ENCODE peak calls at places on chromosomes 6 and 20, in five cellular contexts. One of them, this sample, is unnamed.

GRCh38 chr6:101391772-101392560 is 1.5 kb upstream of the GRIK2 start:
- DNase-seq in astrocyte of the spinal cord: no peak
- DNase-seq in astrocyte of the cerebellum: no peak
- DNase-seq in SK-MEL-5: peak; percentile 88
- DNase-seq in HTR-8/SVneo: no peak
- DNase-seq in this sample: no peak

GRCh38 chr6:164690702-164691500 is 618.5 kb downstream of the C6orf118 start:
- DNase-seq in astrocyte of the spinal cord: no peak
- DNase-seq in astrocyte of the cerebellum: no peak
- DNase-seq in SK-MEL-5: no peak
- DNase-seq in HTR-8/SVneo: no peak
- DNase-seq in this sample: no peak

GRCh38 chr20:46230811-46231282 is 77.5 kb downstream of the CDH22 start:
- DNase-seq in astrocyte of the spinal cord: peak; percentile 39
- DNase-seq in astrocyte of the cerebellum: peak; percentile 12
- DNase-seq in SK-MEL-5: peak; percentile 44
- DNase-seq in HTR-8/SVneo: peak; percentile 74
- DNase-seq in this sample: no peak

GRCh38 chr20:63823691-63824311 is 7.3 kb downstream of the ZBTB46 start:
- DNase-seq in astrocyte of the spinal cord: no peak
- DNase-seq in astrocyte of the cerebellum: no peak
- DNase-seq in SK-MEL-5: no peak
- DNase-seq in HTR-8/SVneo: no peak
- DNase-seq in this sample: no peak

GRCh38 chr6:9999806-10000205 is 415.1 kb downstream of the TFAP2A start:
- DNase-seq in astrocyte of the spinal cord: no peak
- DNase-seq in astrocyte of the cerebellum: no peak
- DNase-seq in SK-MEL-5: no peak
- DNase-seq in HTR-8/SVneo: no peak
- DNase-seq in this sample: no peak

GRCh38 chr6:42095066-42095465 is 44.7 kb downstream of the TAF8 start:
- DNase-seq in astrocyte of the spinal cord: no peak
- DNase-seq in astrocyte of the cerebellum: no peak
- DNase-seq in SK-MEL-5: no peak
- DNase-seq in HTR-8/SVneo: no peak
- DNase-seq in this sample: no peak

GRCh38 chr6:16681260-16681873 is 79.9 kb downstream of the ATXN1 start:
- DNase-seq in astrocyte of the spinal cord: peak; percentile 92
- DNase-seq in astrocyte of the cerebellum: peak; percentile 73
- DNase-seq in SK-MEL-5: no peak
- DNase-seq in HTR-8/SVneo: peak; percentile 57
- DNase-seq in this sample: no peak

GRCh38 chr6:127585123-127585522 is 8.1 kb downstream of the C6orf58 start:
- DNase-seq in astrocyte of the spinal cord: no peak
- DNase-seq in astrocyte of the cerebellum: no peak
- DNase-seq in SK-MEL-5: no peak
- DNase-seq in HTR-8/SVneo: no peak
- DNase-seq in this sample: no peak

GRCh38 chr6:85945454-85946185 is 302.9 kb upstream of the SYNCRIP start:
- DNase-seq in astrocyte of the spinal cord: no peak
- DNase-seq in astrocyte of the cerebellum: no peak
- DNase-seq in SK-MEL-5: no peak
- DNase-seq in HTR-8/SVneo: no peak
- DNase-seq in this sample: peak; percentile 53

GRCh38 chr6:113634352-113635163 is 222.6 kb upstream of the MARCKS start:
- DNase-seq in astrocyte of the spinal cord: peak; percentile 57
- DNase-seq in astrocyte of the cerebellum: no peak
- DNase-seq in SK-MEL-5: no peak
- DNase-seq in HTR-8/SVneo: no peak
- DNase-seq in this sample: no peak

GRCh38 chr6:13794184-13794583 is 20.2 kb downstream of the MCUR1 start:
- DNase-seq in astrocyte of the spinal cord: peak; percentile 74
- DNase-seq in astrocyte of the cerebellum: no peak
- DNase-seq in SK-MEL-5: peak; percentile 52
- DNase-seq in HTR-8/SVneo: no peak
- DNase-seq in this sample: peak; percentile 78

GRCh38 chr6:50380409-50381105 is 330.8 kb upstream of the DEFB112 start:
- DNase-seq in astrocyte of the spinal cord: no peak
- DNase-seq in astrocyte of the cerebellum: no peak
- DNase-seq in SK-MEL-5: peak; percentile 46
- DNase-seq in HTR-8/SVneo: no peak
- DNase-seq in this sample: no peak

GRCh38 chr20:11826334-11826733 is 91.4 kb upstream of the BTBD3 start:
- DNase-seq in astrocyte of the spinal cord: no peak
- DNase-seq in astrocyte of the cerebellum: no peak
- DNase-seq in SK-MEL-5: no peak
- DNase-seq in HTR-8/SVneo: no peak
- DNase-seq in this sample: no peak

GRCh38 chr6:84685983-84686584 is 78.3 kb downstream of the TBX18 start:
- DNase-seq in astrocyte of the spinal cord: no peak
- DNase-seq in astrocyte of the cerebellum: no peak
- DNase-seq in SK-MEL-5: peak; percentile 58
- DNase-seq in HTR-8/SVneo: peak; percentile 9
- DNase-seq in this sample: peak; percentile 3

GRCh38 chr6:136067731-136068341 is 182.3 kb downstream of the MTFR2 start:
- DNase-seq in astrocyte of the spinal cord: peak; percentile 55
- DNase-seq in astrocyte of the cerebellum: peak; percentile 85
- DNase-seq in SK-MEL-5: no peak
- DNase-seq in HTR-8/SVneo: peak; percentile 14
- DNase-seq in this sample: no peak

GRCh38 chr6:146357578-146358340 is 185.9 kb upstream of the RAB32 start:
- DNase-seq in astrocyte of the spinal cord: peak; percentile 90
- DNase-seq in astrocyte of the cerebellum: peak; percentile 92
- DNase-seq in SK-MEL-5: no peak
- DNase-seq in HTR-8/SVneo: no peak
- DNase-seq in this sample: no peak

GRCh38 chr6:46648869-46649488 is 3.6 kb downstream of the CYP39A1 start:
- DNase-seq in astrocyte of the spinal cord: no peak
- DNase-seq in astrocyte of the cerebellum: no peak
- DNase-seq in SK-MEL-5: no peak
- DNase-seq in HTR-8/SVneo: no peak
- DNase-seq in this sample: peak; percentile 4

GRCh38 chr6:35213824-35214756 is at the start of gene SCUBE3:
- DNase-seq in astrocyte of the spinal cord: peak; percentile 34
- DNase-seq in astrocyte of the cerebellum: no peak
- DNase-seq in SK-MEL-5: no peak
- DNase-seq in HTR-8/SVneo: peak; percentile 62
- DNase-seq in this sample: peak; percentile 54

GRCh38 chr6:165059032-165059431 is 250.4 kb downstream of the C6orf118 start:
- DNase-seq in astrocyte of the spinal cord: no peak
- DNase-seq in astrocyte of the cerebellum: no peak
- DNase-seq in SK-MEL-5: no peak
- DNase-seq in HTR-8/SVneo: no peak
- DNase-seq in this sample: no peak

GRCh38 chr20:9909167-9909566 is 70.3 kb upstream of the PAK5 start:
- DNase-seq in astrocyte of the spinal cord: no peak
- DNase-seq in astrocyte of the cerebellum: no peak
- DNase-seq in SK-MEL-5: no peak
- DNase-seq in HTR-8/SVneo: no peak
- DNase-seq in this sample: no peak

GRCh38 chr20:20003088-20003954 is 13.8 kb upstream of the NAA20 start:
- DNase-seq in astrocyte of the spinal cord: no peak
- DNase-seq in astrocyte of the cerebellum: no peak
- DNase-seq in SK-MEL-5: peak; percentile 21
- DNase-seq in HTR-8/SVneo: no peak
- DNase-seq in this sample: peak; percentile 27

GRCh38 chr20:33947709-33948295 is 45.9 kb upstream of the RALY start:
- DNase-seq in astrocyte of the spinal cord: peak; percentile 14
- DNase-seq in astrocyte of the cerebellum: no peak
- DNase-seq in SK-MEL-5: peak; percentile 88
- DNase-seq in HTR-8/SVneo: peak; percentile 30
- DNase-seq in this sample: peak; percentile 58

GRCh38 chr20:25389381-25389857 is 1.2 kb downstream of the ABHD12 start:
- DNase-seq in astrocyte of the spinal cord: peak; percentile 50
- DNase-seq in astrocyte of the cerebellum: no peak
- DNase-seq in SK-MEL-5: no peak
- DNase-seq in HTR-8/SVneo: no peak
- DNase-seq in this sample: peak; percentile 68

GRCh38 chr6:79230149-79230548 is 4.3 kb downstream of the HMGN3 start:
- DNase-seq in astrocyte of the spinal cord: no peak
- DNase-seq in astrocyte of the cerebellum: no peak
- DNase-seq in SK-MEL-5: no peak
- DNase-seq in HTR-8/SVneo: no peak
- DNase-seq in this sample: no peak

GRCh38 chr6:150503041-150503440 is 96.6 kb upstream of the PLEKHG1 start:
- DNase-seq in astrocyte of the spinal cord: no peak
- DNase-seq in astrocyte of the cerebellum: no peak
- DNase-seq in SK-MEL-5: no peak
- DNase-seq in HTR-8/SVneo: no peak
- DNase-seq in this sample: no peak